ENCODE peak calls at places on chromosomes 12 and 14, in ten cellular contexts. One of them, this sample, is unnamed.

GRCh38 chr12:67042697-67043131 is 226.4 kb upstream of the CAND1 start:
- DNase-seq in amniotic epithelial cell: peak
- DNase-seq in hippocampal formation: no peak
- DNase-seq in substantia nigra: no peak
- DNase-seq in AG09319: no peak
- DNase-seq in GM18507: no peak
- DNase-seq in amygdala: no peak
- DNase-seq in heart right ventricle: no peak
- DNase-seq in T-helper 17 cell: no peak
- DNase-seq in NCI-H1092 treated with DMSO at 0.1 percent for 48 hours: peak
- DNase-seq in this sample: no peak

GRCh38 chr12:89544730-89545184 is 18.9 kb upstream of the POC1B start:
- DNase-seq in T-helper 17 cell: no peak
- DNase-seq in amniotic epithelial cell: peak
- DNase-seq in substantia nigra: peak
- DNase-seq in GM18507: no peak
- DNase-seq in amygdala: no peak
- DNase-seq in AG09319: no peak
- DNase-seq in hippocampal formation: peak
- DNase-seq in NCI-H1092 treated with DMSO at 0.1 percent for 48 hours: peak
- DNase-seq in heart right ventricle: peak
- DNase-seq in this sample: no peak

GRCh38 chr14:65948302-65948701 is 535.8 kb downstream of the FUT8 start:
- DNase-seq in NCI-H1092 treated with DMSO at 0.1 percent for 48 hours: no peak
- DNase-seq in GM18507: no peak
- DNase-seq in hippocampal formation: no peak
- DNase-seq in amygdala: no peak
- DNase-seq in amniotic epithelial cell: peak
- DNase-seq in heart right ventricle: no peak
- DNase-seq in AG09319: no peak
- DNase-seq in T-helper 17 cell: no peak
- DNase-seq in substantia nigra: no peak
- DNase-seq in this sample: no peak

GRCh38 chr12:131162113-131162512 is 208.4 kb downstream of the ADGRD1 start:
- DNase-seq in GM18507: no peak
- DNase-seq in substantia nigra: no peak
- DNase-seq in hippocampal formation: no peak
- DNase-seq in amniotic epithelial cell: no peak
- DNase-seq in AG09319: no peak
- DNase-seq in amygdala: no peak
- DNase-seq in NCI-H1092 treated with DMSO at 0.1 percent for 48 hours: no peak
- DNase-seq in heart right ventricle: no peak
- DNase-seq in T-helper 17 cell: no peak
- DNase-seq in this sample: no peak

GRCh38 chr14:93946506-93947170 is 19.5 kb downstream of the FAM181A start:
- DNase-seq in NCI-H1092 treated with DMSO at 0.1 percent for 48 hours: no peak
- DNase-seq in amygdala: no peak
- DNase-seq in T-helper 17 cell: no peak
- DNase-seq in substantia nigra: no peak
- DNase-seq in AG09319: no peak
- DNase-seq in heart right ventricle: no peak
- DNase-seq in GM18507: no peak
- DNase-seq in amniotic epithelial cell: peak
- DNase-seq in hippocampal formation: no peak
- DNase-seq in this sample: no peak

GRCh38 chr12:26028953-26029740 is 70.7 kb downstream of the RASSF8 start:
- DNase-seq in amygdala: no peak
- DNase-seq in AG09319: no peak
- DNase-seq in GM18507: no peak
- DNase-seq in T-helper 17 cell: no peak
- DNase-seq in substantia nigra: peak
- DNase-seq in NCI-H1092 treated with DMSO at 0.1 percent for 48 hours: no peak
- DNase-seq in amniotic epithelial cell: peak
- DNase-seq in heart right ventricle: no peak
- DNase-seq in hippocampal formation: peak
- DNase-seq in this sample: no peak

GRCh38 chr12:88793091-88793490 is 212.8 kb upstream of the KITLG start:
- DNase-seq in AG09319: no peak
- DNase-seq in amniotic epithelial cell: peak
- DNase-seq in substantia nigra: no peak
- DNase-seq in amygdala: no peak
- DNase-seq in hippocampal formation: no peak
- DNase-seq in T-helper 17 cell: no peak
- DNase-seq in NCI-H1092 treated with DMSO at 0.1 percent for 48 hours: no peak
- DNase-seq in heart right ventricle: no peak
- DNase-seq in GM18507: no peak
- DNase-seq in this sample: no peak

GRCh38 chr14:54606178-54606577 is 39.2 kb downstream of the SAMD4A start:
- DNase-seq in T-helper 17 cell: peak
- DNase-seq in AG09319: no peak
- DNase-seq in heart right ventricle: peak
- DNase-seq in GM18507: no peak
- DNase-seq in amygdala: no peak
- DNase-seq in substantia nigra: no peak
- DNase-seq in amniotic epithelial cell: peak
- DNase-seq in NCI-H1092 treated with DMSO at 0.1 percent for 48 hours: no peak
- DNase-seq in hippocampal formation: no peak
- DNase-seq in this sample: no peak

GRCh38 chr12:89236748-89237428 is 115.4 kb downstream of the DUSP6 start:
- DNase-seq in AG09319: no peak
- DNase-seq in GM18507: no peak
- DNase-seq in amniotic epithelial cell: peak
- DNase-seq in hippocampal formation: no peak
- DNase-seq in NCI-H1092 treated with DMSO at 0.1 percent for 48 hours: no peak
- DNase-seq in amygdala: no peak
- DNase-seq in T-helper 17 cell: no peak
- DNase-seq in substantia nigra: no peak
- DNase-seq in heart right ventricle: no peak
- DNase-seq in this sample: no peak

GRCh38 chr12:132534076-132534475 is 44.1 kb downstream of the FBRSL1 start:
- DNase-seq in amygdala: no peak
- DNase-seq in AG09319: no peak
- DNase-seq in GM18507: no peak
- DNase-seq in amniotic epithelial cell: no peak
- DNase-seq in NCI-H1092 treated with DMSO at 0.1 percent for 48 hours: no peak
- DNase-seq in heart right ventricle: no peak
- DNase-seq in substantia nigra: no peak
- DNase-seq in hippocampal formation: no peak
- DNase-seq in T-helper 17 cell: no peak
- DNase-seq in this sample: no peak

GRCh38 chr14:55131782-55132181 is 2.7 kb downstream of the LGALS3 start:
- DNase-seq in amygdala: no peak
- DNase-seq in GM18507: no peak
- DNase-seq in T-helper 17 cell: no peak
- DNase-seq in heart right ventricle: no peak
- DNase-seq in substantia nigra: no peak
- DNase-seq in AG09319: no peak
- DNase-seq in NCI-H1092 treated with DMSO at 0.1 percent for 48 hours: no peak
- DNase-seq in amniotic epithelial cell: no peak
- DNase-seq in hippocampal formation: no peak
- DNase-seq in this sample: no peak

GRCh38 chr12:76895796-76896195 is 17.0 kb upstream of the CSRP2 start:
- DNase-seq in GM18507: no peak
- DNase-seq in NCI-H1092 treated with DMSO at 0.1 percent for 48 hours: no peak
- DNase-seq in T-helper 17 cell: no peak
- DNase-seq in amniotic epithelial cell: no peak
- DNase-seq in heart right ventricle: no peak
- DNase-seq in substantia nigra: no peak
- DNase-seq in amygdala: no peak
- DNase-seq in hippocampal formation: no peak
- DNase-seq in AG09319: no peak
- DNase-seq in this sample: no peak

GRCh38 chr12:76029982-76030377 is 1.6 kb downstream of the PHLDA1 start:
- DNase-seq in AG09319: no peak
- DNase-seq in T-helper 17 cell: peak
- DNase-seq in heart right ventricle: peak
- DNase-seq in GM18507: no peak
- DNase-seq in amygdala: no peak
- DNase-seq in substantia nigra: no peak
- DNase-seq in hippocampal formation: peak
- DNase-seq in amniotic epithelial cell: no peak
- DNase-seq in NCI-H1092 treated with DMSO at 0.1 percent for 48 hours: no peak
- DNase-seq in this sample: peak

GRCh38 chr14:73323889-73324535 is 86.7 kb downstream of the PAPLN start:
- DNase-seq in hippocampal formation: no peak
- DNase-seq in substantia nigra: no peak
- DNase-seq in GM18507: no peak
- DNase-seq in NCI-H1092 treated with DMSO at 0.1 percent for 48 hours: no peak
- DNase-seq in AG09319: no peak
- DNase-seq in amygdala: no peak
- DNase-seq in heart right ventricle: no peak
- DNase-seq in amniotic epithelial cell: peak
- DNase-seq in T-helper 17 cell: no peak
- DNase-seq in this sample: no peak

GRCh38 chr12:118850244-118850825 is 131.0 kb upstream of the SRRM4 start:
- DNase-seq in T-helper 17 cell: no peak
- DNase-seq in AG09319: no peak
- DNase-seq in substantia nigra: no peak
- DNase-seq in GM18507: peak
- DNase-seq in hippocampal formation: no peak
- DNase-seq in amniotic epithelial cell: no peak
- DNase-seq in NCI-H1092 treated with DMSO at 0.1 percent for 48 hours: no peak
- DNase-seq in heart right ventricle: no peak
- DNase-seq in amygdala: no peak
- DNase-seq in this sample: no peak

GRCh38 chr14:59017285-59017965 is 171.0 kb upstream of the DAAM1 start:
- DNase-seq in AG09319: no peak
- DNase-seq in substantia nigra: no peak
- DNase-seq in NCI-H1092 treated with DMSO at 0.1 percent for 48 hours: no peak
- DNase-seq in T-helper 17 cell: no peak
- DNase-seq in heart right ventricle: no peak
- DNase-seq in amygdala: no peak
- DNase-seq in hippocampal formation: no peak
- DNase-seq in GM18507: no peak
- DNase-seq in amniotic epithelial cell: peak
- DNase-seq in this sample: no peak

GRCh38 chr14:65095633-65096205 is 6.6 kb downstream of the MAX start:
- DNase-seq in T-helper 17 cell: no peak
- DNase-seq in NCI-H1092 treated with DMSO at 0.1 percent for 48 hours: no peak
- DNase-seq in heart right ventricle: peak
- DNase-seq in AG09319: peak
- DNase-seq in amygdala: no peak
- DNase-seq in GM18507: no peak
- DNase-seq in hippocampal formation: peak
- DNase-seq in substantia nigra: peak
- DNase-seq in amniotic epithelial cell: peak
- DNase-seq in this sample: no peak

GRCh38 chr14:80621701-80622100 is 319.8 kb downstream of the CEP128 start:
- DNase-seq in GM18507: no peak
- DNase-seq in AG09319: peak
- DNase-seq in substantia nigra: no peak
- DNase-seq in T-helper 17 cell: no peak
- DNase-seq in heart right ventricle: no peak
- DNase-seq in hippocampal formation: no peak
- DNase-seq in NCI-H1092 treated with DMSO at 0.1 percent for 48 hours: no peak
- DNase-seq in amygdala: no peak
- DNase-seq in amniotic epithelial cell: peak
- DNase-seq in this sample: no peak

GRCh38 chr12:48739618-48740269 is 23.2 kb upstream of the CCNT1 start:
- DNase-seq in AG09319: no peak
- DNase-seq in T-helper 17 cell: no peak
- DNase-seq in amygdala: no peak
- DNase-seq in GM18507: no peak
- DNase-seq in hippocampal formation: no peak
- DNase-seq in amniotic epithelial cell: no peak
- DNase-seq in heart right ventricle: no peak
- DNase-seq in substantia nigra: no peak
- DNase-seq in NCI-H1092 treated with DMSO at 0.1 percent for 48 hours: no peak
- DNase-seq in this sample: no peak

GRCh38 chr12:45232146-45232731 is 16.3 kb downstream of the ANO6 start:
- DNase-seq in heart right ventricle: no peak
- DNase-seq in NCI-H1092 treated with DMSO at 0.1 percent for 48 hours: no peak
- DNase-seq in substantia nigra: no peak
- DNase-seq in amygdala: no peak
- DNase-seq in hippocampal formation: no peak
- DNase-seq in T-helper 17 cell: no peak
- DNase-seq in AG09319: no peak
- DNase-seq in amniotic epithelial cell: no peak
- DNase-seq in GM18507: no peak
- DNase-seq in this sample: no peak

GRCh38 chr12:103928736-103929050 is 1.5 kb upstream of the HSP90B1 start:
- DNase-seq in substantia nigra: peak
- DNase-seq in AG09319: no peak
- DNase-seq in NCI-H1092 treated with DMSO at 0.1 percent for 48 hours: no peak
- DNase-seq in heart right ventricle: peak
- DNase-seq in amygdala: no peak
- DNase-seq in hippocampal formation: peak
- DNase-seq in T-helper 17 cell: peak
- DNase-seq in GM18507: no peak
- DNase-seq in amniotic epithelial cell: no peak
- DNase-seq in this sample: peak

GRCh38 chr14:60656755-60657608 is 7.7 kb upstream of the SIX1 start:
- DNase-seq in hippocampal formation: no peak
- DNase-seq in heart right ventricle: peak
- DNase-seq in amniotic epithelial cell: peak
- DNase-seq in GM18507: peak
- DNase-seq in NCI-H1092 treated with DMSO at 0.1 percent for 48 hours: peak
- DNase-seq in substantia nigra: no peak
- DNase-seq in amygdala: no peak
- DNase-seq in T-helper 17 cell: no peak
- DNase-seq in AG09319: peak
- DNase-seq in this sample: peak

GRCh38 chr12:27501956-27502562 is 21.9 kb upstream of the PPFIBP1 start:
- DNase-seq in AG09319: no peak
- DNase-seq in heart right ventricle: no peak
- DNase-seq in hippocampal formation: no peak
- DNase-seq in T-helper 17 cell: no peak
- DNase-seq in amygdala: no peak
- DNase-seq in amniotic epithelial cell: no peak
- DNase-seq in GM18507: no peak
- DNase-seq in NCI-H1092 treated with DMSO at 0.1 percent for 48 hours: no peak
- DNase-seq in substantia nigra: no peak
- DNase-seq in this sample: no peak